ENCODE peak calls at places on chromosomes 6 and 20, in four cellular contexts. Q is CD8-positive, alpha-beta T cell; P is activated CD4-positive, alpha-beta T cell treated with anti-CD3 and anti-CD28 coated beads for 4 hours; Y is neural crest cell. L is an unnamed sample.

GRCh38 chr20:45392733-45393132 is 14.6 kb upstream of the TP53TG5 start:
- DNase-seq in Q (no peak), P (no peak), Y (no peak), L (no peak)

GRCh38 chr20:1010659-1011058 is 8.5 kb upstream of the RSPO4 start:
- DNase-seq in Q (no peak), P (no peak), Y (no peak), L (no peak)

GRCh38 chr20:7144464-7144863 is 377.0 kb downstream of the BMP2 start:
- DNase-seq in Q (no peak), P (no peak), Y (no peak), L (no peak)

GRCh38 chr6:28597924-28598323 is 72.2 kb downstream of the GPX5 start:
- DNase-seq in Q (no peak), P (no peak), Y (no peak), L (no peak)

GRCh38 chr6:14883921-14884320 is 361.9 kb upstream of the JARID2 start:
- DNase-seq in Q (no peak), P (no peak), Y (no peak), L (no peak)

GRCh38 chr6:705047-705446 is 12.1 kb upstream of the EXOC2 start:
- DNase-seq in Q (no peak), P (no peak), Y (no peak), L (no peak)

GRCh38 chr20:33233129-33233774 is 2.5 kb upstream of the BPIFA1 start:
- DNase-seq in Q (no peak), P (no peak), Y (no peak), L (no peak)

GRCh38 chr6:124389127-124389526 is 573.1 kb upstream of the RNF217 start:
- DNase-seq in Q (no peak), P (no peak), Y (no peak), L (no peak)

GRCh38 chr6:155708100-155708499 is 252.5 kb upstream of the NOX3 start:
- DNase-seq in Q (no peak), P (no peak), Y (no peak), L (no peak)

GRCh38 chr6:170227521-170227983 is 63.3 kb downstream of the DLL1 start:
- DNase-seq in Q (no peak), P (no peak), Y (no peak), L (no peak)

GRCh38 chr6:8879334-8879733 is 444.0 kb upstream of the SLC35B3 start:
- DNase-seq in Q (no peak), P (no peak), Y (no peak), L (no peak)

GRCh38 chr6:119348308-119349040 is 1.1 kb downstream of the MAN1A1 start:
- DNase-seq in Q (peak; percentile 44), P (peak; percentile 28), Y (peak; percentile 36), L (peak; percentile 22)

GRCh38 chr6:114240800-114241199 is 102.0 kb downstream of the HS3ST5 start:
- DNase-seq in Q (no peak), P (no peak), Y (no peak), L (no peak)